ENCODE peak calls at places on chromosome 14, in ten cellular contexts. C, M, X, Y, G, E, R, J, T and B are unnamed samples.

GRCh38 chr14:93232159-93232558 is 25.1 kb downstream of the UBR7 start:
- DNase-seq in C (no peak), M (no peak), X (no peak), Y (no peak), G (no peak), E (no peak), R (no peak), J (no peak), T (no peak), B (no peak)

GRCh38 chr14:99321955-99322730 is 50.1 kb upstream of the BCL11B start:
- DNase-seq in C (no peak), M (no peak), X (no peak), Y (no peak), G (no peak), E (no peak), R (no peak), J (no peak), T (no peak), B (no peak)

GRCh38 chr14:23013056-23014054 is 3.4 kb upstream of the C14orf93 start:
- DNase-seq in C (no peak), M (no peak), X (no peak), Y (no peak), G (no peak), E (no peak), R (no peak), J (no peak), T (no peak), B (no peak)

GRCh38 chr14:35140718-35141581 is 18.6 kb downstream of the PRORP start:
- DNase-seq in C (no peak), M (peak), X (no peak), Y (no peak), G (peak), E (no peak), R (no peak), J (peak), T (peak), B (peak)

GRCh38 chr14:105844810-105845724 is 318.7 kb downstream of the TMEM121 start:
- DNase-seq in C (no peak), M (no peak), X (no peak), Y (no peak), G (no peak), E (no peak), R (no peak), J (no peak), T (no peak), B (no peak)

GRCh38 chr14:57122129-57122528 is 146.6 kb downstream of the EXOC5 start:
- DNase-seq in C (no peak), M (peak), X (no peak), Y (no peak), G (no peak), E (no peak), R (no peak), J (no peak), T (no peak), B (no peak)

GRCh38 chr14:92451245-92451644 is 62.3 kb upstream of the RIN3 start:
- DNase-seq in C (no peak), M (no peak), X (no peak), Y (no peak), G (no peak), E (no peak), R (no peak), J (no peak), T (peak), B (no peak)

GRCh38 chr14:76729953-76730505 is 31.2 kb upstream of the VASH1 start:
- DNase-seq in C (no peak), M (no peak), X (no peak), Y (no peak), G (no peak), E (no peak), R (no peak), J (no peak), T (no peak), B (no peak)

GRCh38 chr14:86015916-86016315 is 486.0 kb downstream of the FLRT2 start:
- DNase-seq in C (no peak), M (no peak), X (no peak), Y (no peak), G (no peak), E (no peak), R (no peak), J (no peak), T (peak), B (no peak)

GRCh38 chr14:63435838-63436237 is 107.3 kb downstream of the PPP2R5E start:
- DNase-seq in C (no peak), M (no peak), X (no peak), Y (no peak), G (no peak), E (no peak), R (no peak), J (peak), T (peak), B (no peak)

GRCh38 chr14:32744811-32745445 is 193.8 kb upstream of the NPAS3 start:
- DNase-seq in C (no peak), M (no peak), X (no peak), Y (no peak), G (no peak), E (no peak), R (no peak), J (no peak), T (no peak), B (no peak)

GRCh38 chr14:66111891-66112290 is 374.3 kb upstream of the CCDC196 start:
- DNase-seq in C (no peak), M (no peak), X (no peak), Y (no peak), G (no peak), E (no peak), R (no peak), J (no peak), T (no peak), B (no peak)

GRCh38 chr14:91317381-91318313 is 73.1 kb upstream of the GPR68 start:
- DNase-seq in C (peak), M (no peak), X (peak), Y (no peak), G (peak), E (peak), R (peak), J (peak), T (peak), B (peak)

GRCh38 chr14:72849222-72849621 is 44.7 kb downstream of the DPF3 start:
- DNase-seq in C (no peak), M (no peak), X (no peak), Y (no peak), G (no peak), E (no peak), R (no peak), J (no peak), T (no peak), B (no peak)

GRCh38 chr14:72786377-72787350 is 107.2 kb downstream of the DPF3 start:
- DNase-seq in C (no peak), M (no peak), X (no peak), Y (no peak), G (no peak), E (no peak), R (no peak), J (no peak), T (no peak), B (no peak)

GRCh38 chr14:71665157-71665556 is 267.1 kb upstream of the RGS6 start:
- DNase-seq in C (no peak), M (no peak), X (no peak), Y (no peak), G (no peak), E (no peak), R (no peak), J (no peak), T (peak), B (no peak)